ENCODE peak calls at places on chromosomes 13 and 19, in four cellular contexts. One of them, this sample, is unnamed.

GRCh38 chr19:43527860-43528622 is 1.0 kb upstream of the ETHE1 start:
- DNase-seq in K562: no peak
- DNase-seq in H1: no peak
- DNase-seq in GM12878: no peak
- DNase-seq in this sample: no peak

GRCh38 chr19:18484992-18485391 is 36.9 kb downstream of the ELL start:
- DNase-seq in H1: no peak
- DNase-seq in GM12878: no peak
- DNase-seq in K562: no peak
- DNase-seq in this sample: no peak

GRCh38 chr13:24308488-24309020 is 826 bp upstream of the C1QTNF9 start:
- DNase-seq in K562: no peak
- DNase-seq in H1: no peak
- DNase-seq in GM12878: no peak
- DNase-seq in this sample: no peak

GRCh38 chr13:43441464-43441863 is 345.3 kb downstream of the ENOX1 start:
- DNase-seq in GM12878: no peak
- DNase-seq in H1: no peak
- DNase-seq in K562: no peak
- DNase-seq in this sample: no peak

GRCh38 chr19:17806945-17807344 is 12.0 kb downstream of the B3GNT3 start:
- DNase-seq in K562: no peak
- DNase-seq in H1: no peak
- DNase-seq in GM12878: no peak
- DNase-seq in this sample: no peak

GRCh38 chr19:18771328-18772242 is 19.5 kb downstream of the COMP start:
- DNase-seq in K562: no peak
- DNase-seq in H1: no peak
- DNase-seq in GM12878: no peak
- DNase-seq in this sample: no peak

GRCh38 chr19:18809149-18809978 is 18.3 kb upstream of the COMP start:
- DNase-seq in K562: no peak
- DNase-seq in GM12878: no peak
- DNase-seq in H1: no peak
- DNase-seq in this sample: no peak

GRCh38 chr13:40981361-40981760 is 37.8 kb downstream of the ELF1 start:
- DNase-seq in H1: no peak
- DNase-seq in GM12878: no peak
- DNase-seq in K562: no peak
- DNase-seq in this sample: no peak

GRCh38 chr13:102643656-102644055 is 46.9 kb downstream of the TPP2 start:
- DNase-seq in H1: no peak
- DNase-seq in GM12878: no peak
- DNase-seq in K562: no peak
- DNase-seq in this sample: no peak

GRCh38 chr19:33469171-33470039 is 52.2 kb downstream of the PEPD start:
- DNase-seq in H1: no peak
- DNase-seq in K562: no peak
- DNase-seq in GM12878: no peak
- DNase-seq in this sample: no peak

GRCh38 chr19:33467851-33468250 is 53.7 kb downstream of the PEPD start:
- DNase-seq in K562: no peak
- DNase-seq in H1: no peak
- DNase-seq in GM12878: no peak
- DNase-seq in this sample: no peak

GRCh38 chr19:33470686-33471085 is 50.9 kb downstream of the PEPD start:
- DNase-seq in K562: no peak
- DNase-seq in GM12878: no peak
- DNase-seq in H1: no peak
- DNase-seq in this sample: peak

GRCh38 chr19:33470040-33470330 is 51.6 kb downstream of the PEPD start:
- DNase-seq in K562: no peak
- DNase-seq in H1: no peak
- DNase-seq in GM12878: no peak
- DNase-seq in this sample: no peak

GRCh38 chr19:33468361-33469170 is 53.0 kb downstream of the PEPD start:
- DNase-seq in H1: no peak
- DNase-seq in GM12878: no peak
- DNase-seq in K562: no peak
- DNase-seq in this sample: no peak
- TF ChIP-seq CHD2 in H1: no peak
- TF ChIP-seq CHD2 in GM12878: no peak
- TF ChIP-seq CHD2 in K562: no peak
- TF ChIP-seq CHD2 in this sample: no peak

GRCh38 chr19:1862068-1862423 is 1.3 kb downstream of the KLF16 start:
- DNase-seq in K562: no peak
- DNase-seq in H1: no peak
- DNase-seq in GM12878: no peak
- DNase-seq in this sample: no peak
- TF ChIP-seq NRF1 in K562: no peak
- TF ChIP-seq NRF1 in H1: no peak
- TF ChIP-seq NRF1 in GM12878: no peak
- TF ChIP-seq NRF1 in this sample: no peak

GRCh38 chr13:95858286-95859075 is 181.5 kb downstream of the DNAJC3 start:
- DNase-seq in GM12878: no peak
- DNase-seq in K562: no peak
- DNase-seq in H1: no peak
- DNase-seq in this sample: no peak
- TF ChIP-seq CHD2 in GM12878: no peak
- TF ChIP-seq CHD2 in K562: no peak
- TF ChIP-seq CHD2 in H1: no peak
- TF ChIP-seq CHD2 in this sample: no peak

GRCh38 chr19:7943444-7944176 is at the start of gene TIMM44:
- DNase-seq in K562: peak
- DNase-seq in GM12878: peak
- DNase-seq in H1: peak
- DNase-seq in this sample: peak

GRCh38 chr19:7940841-7941240 is 2.6 kb downstream of the TIMM44 start:
- DNase-seq in K562: no peak
- DNase-seq in H1: no peak
- DNase-seq in GM12878: no peak
- DNase-seq in this sample: no peak

GRCh38 chr19:7941895-7942596 is 1.4 kb downstream of the TIMM44 start:
- DNase-seq in H1: no peak
- DNase-seq in GM12878: no peak
- DNase-seq in K562: no peak
- DNase-seq in this sample: no peak

GRCh38 chr19:7942981-7943443 is 454 bp downstream of the TIMM44 start:
- DNase-seq in K562: no peak
- DNase-seq in GM12878: no peak
- DNase-seq in H1: no peak
- DNase-seq in this sample: peak

DNA sequence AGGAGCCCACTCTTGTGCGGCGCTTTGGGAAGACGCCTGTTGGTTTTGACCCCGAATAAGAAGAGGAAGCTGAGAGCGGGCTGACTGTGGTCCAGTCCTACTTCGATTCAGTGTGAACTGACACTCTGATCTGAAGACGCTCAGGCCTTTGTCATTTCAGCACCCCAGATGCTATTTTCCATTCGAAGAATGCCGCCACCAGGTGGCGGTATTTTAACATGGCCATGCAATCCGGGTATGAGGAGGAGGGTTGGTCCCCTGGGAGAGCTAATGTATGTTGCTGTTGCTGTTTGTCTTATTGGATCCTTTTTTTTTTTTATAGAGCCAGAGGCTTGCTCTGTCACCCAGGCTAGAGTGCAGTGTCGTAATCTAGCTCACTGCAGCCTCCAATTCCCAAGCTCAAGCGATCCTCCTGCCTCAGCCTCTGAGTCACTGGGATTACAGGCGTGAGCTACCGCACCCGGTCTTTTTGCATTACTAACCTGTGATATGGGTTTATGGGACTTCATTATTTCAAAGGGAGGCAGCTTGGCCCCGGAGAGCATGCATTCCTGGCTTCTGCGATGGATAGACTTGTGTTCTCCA is 803 bp upstream of the TIMM44 start:
- DNase-seq in GM12878: peak
- DNase-seq in K562: peak
- DNase-seq in H1: peak
- DNase-seq in this sample: peak
- TF ChIP-seq NRF1 in GM12878: no peak
- TF ChIP-seq NRF1 in K562: no peak
- TF ChIP-seq NRF1 in H1: no peak
- TF ChIP-seq NRF1 in this sample: no peak

DNA sequence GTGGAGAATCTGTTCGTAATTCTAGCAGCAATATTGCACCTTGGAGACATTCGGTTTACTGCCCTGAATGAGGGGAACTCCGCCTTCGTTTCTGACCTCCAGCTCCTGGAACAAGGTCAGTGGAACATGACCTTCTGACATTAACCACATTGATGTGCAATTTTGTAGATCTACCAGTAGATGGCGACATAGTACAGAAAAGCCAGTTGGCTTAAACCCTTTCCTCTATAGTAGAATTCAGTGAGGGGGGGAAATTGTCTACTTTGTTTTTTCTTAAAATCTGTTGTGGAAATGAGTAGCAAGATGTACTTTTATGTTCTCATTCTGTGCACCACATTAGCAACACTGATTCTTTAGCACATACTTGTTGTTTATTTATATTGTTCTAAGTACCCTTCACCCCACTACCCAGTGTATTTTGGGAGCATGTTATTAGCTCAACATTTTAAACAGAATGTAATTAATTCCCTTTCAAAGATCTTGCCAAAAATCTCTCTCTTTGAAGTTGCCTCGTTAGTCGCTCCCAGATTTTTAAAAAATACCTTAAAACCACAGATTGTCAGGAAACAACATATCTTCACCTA is 332.2 kb downstream of the MYO16 start:
- DNase-seq in K562: peak
- DNase-seq in H1: no peak
- DNase-seq in GM12878: peak
- DNase-seq in this sample: peak
- TF ChIP-seq CHD2 in K562: no peak
- TF ChIP-seq CHD2 in H1: no peak
- TF ChIP-seq CHD2 in GM12878: no peak
- TF ChIP-seq CHD2 in this sample: no peak

GRCh38 chr13:112616586-112617381 is 28.8 kb upstream of the TUBGCP3 start:
- DNase-seq in H1: peak
- DNase-seq in GM12878: no peak
- DNase-seq in K562: peak
- DNase-seq in this sample: peak
- TF ChIP-seq NRF1 in H1: no peak
- TF ChIP-seq NRF1 in GM12878: no peak
- TF ChIP-seq NRF1 in K562: no peak
- TF ChIP-seq NRF1 in this sample: no peak

GRCh38 chr13:60109285-60109684 is 54.4 kb downstream of the DIAPH3 start:
- DNase-seq in K562: no peak
- DNase-seq in H1: no peak
- DNase-seq in GM12878: no peak
- DNase-seq in this sample: no peak

GRCh38 chr13:60111726-60112125 is 52.0 kb downstream of the DIAPH3 start:
- DNase-seq in GM12878: no peak
- DNase-seq in K562: no peak
- DNase-seq in H1: no peak
- DNase-seq in this sample: no peak

GRCh38 chr13:60112771-60113170 is 51.0 kb downstream of the DIAPH3 start:
- DNase-seq in H1: no peak
- DNase-seq in GM12878: no peak
- DNase-seq in K562: no peak
- DNase-seq in this sample: no peak

GRCh38 chr13:60114499-60115028 is 49.2 kb downstream of the DIAPH3 start:
- DNase-seq in GM12878: no peak
- DNase-seq in K562: no peak
- DNase-seq in H1: no peak
- DNase-seq in this sample: no peak
- TF ChIP-seq CHD2 in GM12878: no peak
- TF ChIP-seq CHD2 in K562: no peak
- TF ChIP-seq CHD2 in H1: no peak
- TF ChIP-seq CHD2 in this sample: no peak

DNA sequence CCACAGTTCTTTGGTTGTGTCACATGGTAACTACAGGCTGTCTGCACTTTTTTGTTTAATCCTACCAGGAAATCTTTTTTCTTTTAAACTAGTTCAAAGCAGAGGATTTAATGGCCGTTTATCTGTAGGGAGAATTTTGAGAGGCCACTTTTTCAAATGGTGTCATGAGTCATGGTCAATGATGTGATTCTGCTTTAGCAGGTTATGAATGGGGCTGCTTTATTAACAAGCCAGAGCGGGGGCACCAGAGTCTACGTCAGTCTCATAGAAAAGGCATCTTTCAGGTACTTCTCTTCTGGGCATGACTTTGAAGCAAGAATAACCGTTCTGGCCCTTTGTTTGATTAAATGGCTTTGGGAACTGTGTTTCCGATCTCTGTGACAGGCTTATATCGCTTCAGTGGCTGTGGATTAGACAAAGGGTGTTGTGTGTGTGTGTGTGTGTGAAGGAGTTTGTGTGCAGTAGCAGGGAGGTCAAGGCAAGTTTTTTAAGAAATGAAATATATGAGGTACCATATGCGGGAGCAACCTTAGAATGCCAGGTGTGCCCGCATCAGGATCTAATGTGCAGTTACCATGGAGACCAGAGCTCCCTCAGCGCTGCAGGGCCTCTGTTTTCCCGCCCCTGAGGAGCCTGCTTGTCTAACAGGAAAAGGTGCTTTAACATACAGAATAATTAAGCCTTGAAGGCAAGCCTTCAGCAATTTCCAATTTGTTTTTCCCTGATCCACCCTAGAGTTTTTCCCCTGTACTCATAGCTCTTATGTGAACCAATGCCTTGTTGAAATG is 120.5 kb downstream of the KATNAL1 start:
- DNase-seq in K562: no peak
- DNase-seq in H1: no peak
- DNase-seq in GM12878: no peak
- DNase-seq in this sample: no peak
- TF ChIP-seq NRF1 in K562: no peak
- TF ChIP-seq NRF1 in H1: no peak
- TF ChIP-seq NRF1 in GM12878: no peak
- TF ChIP-seq NRF1 in this sample: no peak

DNA sequence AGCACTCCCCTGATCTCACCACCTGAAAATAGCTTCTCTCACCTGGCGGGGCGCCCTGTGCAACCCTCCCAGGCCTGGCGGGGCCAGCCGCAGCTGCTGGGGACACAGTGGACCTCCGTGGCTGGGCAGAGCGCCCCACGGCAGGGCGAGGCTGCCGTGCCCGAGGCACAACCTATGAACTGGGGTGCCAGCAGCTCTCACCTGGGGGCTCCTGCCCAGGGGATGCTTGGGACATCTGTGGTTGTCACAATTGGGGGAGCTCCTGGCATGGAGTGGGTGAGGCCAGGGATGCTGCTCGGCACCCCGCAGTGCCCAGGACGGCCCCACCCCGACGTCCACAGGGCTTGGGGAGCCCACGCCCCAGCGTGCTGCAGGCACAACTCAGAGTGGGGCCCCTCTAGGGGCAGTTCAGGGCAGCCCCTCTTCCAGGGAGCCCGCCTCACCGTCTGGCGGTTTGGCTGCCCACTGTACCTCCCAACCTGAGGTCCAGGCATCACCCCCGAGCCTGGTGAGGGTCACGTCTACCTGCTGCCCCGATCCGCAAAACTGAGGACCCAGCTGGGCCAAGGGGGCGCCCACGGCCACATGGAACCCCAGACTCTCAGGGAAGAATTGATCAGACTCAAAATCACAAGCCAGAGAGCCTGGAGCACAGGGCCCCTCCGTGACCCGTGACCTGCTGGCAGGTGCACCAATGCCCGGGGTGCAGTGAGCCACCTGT is 5.7 kb downstream of the TMEM259 start:
- DNase-seq in K562: no peak
- DNase-seq in H1: no peak
- DNase-seq in GM12878: no peak
- DNase-seq in this sample: no peak
- TF ChIP-seq CHD2 in K562: no peak
- TF ChIP-seq CHD2 in H1: no peak
- TF ChIP-seq CHD2 in GM12878: no peak
- TF ChIP-seq CHD2 in this sample: no peak

This sample was measured in SK-N-SH.